ENCODE peak calls at places on chromosome 22, in nine cellular contexts. V, Y, S, U, P, L, K, W and Q are unnamed samples.

GRCh38 chr22:39616781-39617180 is 46.2 kb downstream of the CACNA1I start:
- DNase-seq in V (no peak), Y (no peak), S (no peak), U (no peak), P (no peak), L (no peak), K (no peak), W (no peak), Q (no peak)

GRCh38 chr22:47375621-47376321 is 613.3 kb downstream of the TBC1D22A start:
- DNase-seq in V (no peak), Y (no peak), S (no peak), U (no peak), P (no peak), L (no peak), K (no peak), W (no peak), Q (no peak)

GRCh38 chr22:49086606-49087157 is 741.0 kb downstream of the BRD1 start:
- DNase-seq in V (no peak), Y (no peak), S (no peak), U (no peak), P (no peak), L (no peak), K (no peak), W (no peak), Q (no peak)

GRCh38 chr22:41565403-41566054 is 4.7 kb downstream of the CSDC2 start:
- DNase-seq in V (no peak), Y (no peak), S (peak), U (peak), P (no peak), L (peak), K (peak), W (peak), Q (no peak)

GRCh38 chr22:33354928-33355327 is 296.7 kb upstream of the SYN3 start:
- DNase-seq in V (no peak), Y (no peak), S (peak), U (peak), P (no peak), L (no peak), K (no peak), W (no peak), Q (no peak)

GRCh38 chr22:45441158-45441557 is 27.7 kb downstream of the RIBC2 start:
- DNase-seq in V (peak), Y (peak), S (peak), U (peak), P (peak), L (peak), K (peak), W (peak), Q (peak)

GRCh38 chr22:29945435-29945834 is 62.5 kb downstream of the MTMR3 start:
- DNase-seq in V (no peak), Y (no peak), S (no peak), U (no peak), P (no peak), L (no peak), K (no peak), W (no peak), Q (no peak)

GRCh38 chr22:20811971-20812660 is 38.2 kb downstream of the SERPIND1 start:
- DNase-seq in V (no peak), Y (no peak), S (no peak), U (no peak), P (no peak), L (no peak), K (no peak), W (no peak), Q (no peak)

GRCh38 chr22:23072911-23073491 is 2.7 kb downstream of the GNAZ start:
- DNase-seq in V (no peak), Y (no peak), S (peak), U (no peak), P (no peak), L (no peak), K (peak), W (no peak), Q (no peak)

GRCh38 chr22:46637711-46638600 is 17.8 kb downstream of the GRAMD4 start:
- DNase-seq in V (no peak), Y (no peak), S (no peak), U (no peak), P (no peak), L (no peak), K (no peak), W (no peak), Q (no peak)

GRCh38 chr22:31093956-31094622 is 13.0 kb downstream of the SMTN start:
- DNase-seq in V (no peak), Y (peak), S (no peak), U (no peak), P (no peak), L (no peak), K (no peak), W (no peak), Q (no peak)

GRCh38 chr22:25747245-25747944 is 5.4 kb downstream of the MYO18B start:
- DNase-seq in V (no peak), Y (peak), S (peak), U (peak), P (no peak), L (peak), K (peak), W (peak), Q (no peak)

GRCh38 chr22:46089426-46090041 is 60.8 kb upstream of the PPARA start:
- DNase-seq in V (no peak), Y (no peak), S (no peak), U (no peak), P (no peak), L (no peak), K (peak), W (no peak), Q (no peak)

GRCh38 chr22:26023104-26023775 is 146.0 kb upstream of the SEZ6L start:
- DNase-seq in V (no peak), Y (no peak), S (no peak), U (no peak), P (no peak), L (no peak), K (no peak), W (no peak), Q (no peak)

GRCh38 chr22:46574993-46575914 is 37.8 kb upstream of the CELSR1 start:
- DNase-seq in V (peak), Y (peak), S (no peak), U (no peak), P (no peak), L (peak), K (peak), W (peak), Q (peak)

GRCh38 chr22:23383491-23384450 is 196.3 kb downstream of the IGLL1 start:
- DNase-seq in V (peak), Y (peak), S (no peak), U (no peak), P (no peak), L (no peak), K (no peak), W (no peak), Q (no peak)

GRCh38 chr22:20108757-20109230 is 7.1 kb upstream of the RANBP1 start:
- DNase-seq in V (no peak), Y (no peak), S (no peak), U (no peak), P (no peak), L (no peak), K (no peak), W (no peak), Q (no peak)

GRCh38 chr22:42946551-42947198 is 68.3 kb downstream of the PACSIN2 start:
- DNase-seq in V (no peak), Y (no peak), S (no peak), U (no peak), P (no peak), L (peak), K (no peak), W (no peak), Q (no peak)

GRCh38 chr22:43017525-43018290 is 2.8 kb upstream of the PACSIN2 start:
- DNase-seq in V (no peak), Y (no peak), S (no peak), U (no peak), P (no peak), L (no peak), K (no peak), W (no peak), Q (no peak)

GRCh38 chr22:38315801-38316339 is 1.4 kb downstream of the CSNK1E start:
- DNase-seq in V (no peak), Y (no peak), S (no peak), U (no peak), P (peak), L (no peak), K (no peak), W (no peak), Q (peak)

GRCh38 chr22:32958021-32958420 is 100.2 kb downstream of the SYN3 start:
- DNase-seq in V (peak), Y (peak), S (no peak), U (no peak), P (no peak), L (no peak), K (no peak), W (no peak), Q (no peak)

GRCh38 chr22:39417641-39418040 is 18.1 kb downstream of the TAB1 start:
- DNase-seq in V (no peak), Y (no peak), S (no peak), U (no peak), P (no peak), L (no peak), K (no peak), W (no peak), Q (no peak)

GRCh38 chr22:25212337-25212736 is 7.1 kb upstream of the CRYBB2 start:
- DNase-seq in V (no peak), Y (no peak), S (no peak), U (no peak), P (no peak), L (no peak), K (no peak), W (no peak), Q (no peak)

GRCh38 chr22:31790240-31790639 is 36.4 kb downstream of the DEPDC5 start:
- DNase-seq in V (no peak), Y (no peak), S (no peak), U (no peak), P (peak), L (no peak), K (no peak), W (no peak), Q (no peak)

GRCh38 chr22:30202531-30203006 is 44.0 kb downstream of the LIF start:
- DNase-seq in V (peak), Y (no peak), S (peak), U (peak), P (no peak), L (peak), K (no peak), W (no peak), Q (no peak)

GRCh38 chr22:18136563-18137320 is 13.2 kb upstream of the USP18 start:
- DNase-seq in V (no peak), Y (no peak), S (no peak), U (no peak), P (no peak), L (no peak), K (no peak), W (no peak), Q (no peak)

GRCh38 chr22:44933829-44934735 is 75.7 kb downstream of the PHF21B start:
- DNase-seq in V (no peak), Y (no peak), S (no peak), U (no peak), P (no peak), L (no peak), K (no peak), W (no peak), Q (no peak)

GRCh38 chr22:40541300-40541699 is 95.2 kb downstream of the MRTFA start:
- DNase-seq in V (no peak), Y (no peak), S (no peak), U (no peak), P (no peak), L (no peak), K (peak), W (no peak), Q (no peak)

GRCh38 chr22:31377609-31378008 is 21.8 kb upstream of the DRG1 start:
- DNase-seq in V (no peak), Y (no peak), S (no peak), U (no peak), P (no peak), L (no peak), K (no peak), W (no peak), Q (no peak)

GRCh38 chr22:19871023-19871844 is 16.6 kb upstream of the GNB1L start:
- DNase-seq in V (no peak), Y (no peak), S (no peak), U (no peak), P (no peak), L (no peak), K (no peak), W (no peak), Q (no peak)

GRCh38 chr22:47839586-47840245 is 1077.3 kb downstream of the TBC1D22A start:
- DNase-seq in V (no peak), Y (no peak), S (no peak), U (no peak), P (no peak), L (no peak), K (no peak), W (no peak), Q (no peak)

GRCh38 chr22:23774922-23775436 is 2.3 kb downstream of the MMP11 start:
- DNase-seq in V (peak), Y (no peak), S (peak), U (peak), P (no peak), L (no peak), K (no peak), W (peak), Q (no peak)

GRCh38 chr22:25202290-25202921 is 2.7 kb downstream of the CRYBB3 start:
- DNase-seq in V (peak), Y (peak), S (peak), U (peak), P (peak), L (peak), K (peak), W (peak), Q (peak)

GRCh38 chr22:43384863-43385262 is 27.0 kb upstream of the MPPED1 start:
- DNase-seq in V (no peak), Y (no peak), S (no peak), U (no peak), P (no peak), L (no peak), K (no peak), W (no peak), Q (no peak)

GRCh38 chr22:40218152-40218551 is 40.4 kb downstream of the TNRC6B start:
- DNase-seq in V (no peak), Y (no peak), S (no peak), U (no peak), P (no peak), L (no peak), K (no peak), W (no peak), Q (no peak)

GRCh38 chr22:24952837-24953293 is 349 bp downstream of the KIAA1671 start:
- DNase-seq in V (peak), Y (peak), S (peak), U (peak), P (no peak), L (peak), K (peak), W (peak), Q (no peak)

GRCh38 chr22:43854151-43854785 is 8.0 kb downstream of the SULT4A1 start:
- DNase-seq in V (no peak), Y (no peak), S (no peak), U (no peak), P (no peak), L (no peak), K (no peak), W (no peak), Q (no peak)

GRCh38 chr22:46769191-46769675 is 6.8 kb downstream of the TBC1D22A start:
- DNase-seq in V (no peak), Y (no peak), S (no peak), U (no peak), P (peak), L (no peak), K (no peak), W (no peak), Q (no peak)

GRCh38 chr22:37313376-37314314 is 31.3 kb downstream of the CYTH4 start:
- DNase-seq in V (no peak), Y (no peak), S (no peak), U (peak), P (no peak), L (no peak), K (no peak), W (no peak), Q (no peak)
- TF ChIP-seq CTCF in V (no peak), Y (no peak), S (no peak), U (no peak), P (no peak), L (no peak), K (no peak), W (no peak), Q (no peak)

DNA sequence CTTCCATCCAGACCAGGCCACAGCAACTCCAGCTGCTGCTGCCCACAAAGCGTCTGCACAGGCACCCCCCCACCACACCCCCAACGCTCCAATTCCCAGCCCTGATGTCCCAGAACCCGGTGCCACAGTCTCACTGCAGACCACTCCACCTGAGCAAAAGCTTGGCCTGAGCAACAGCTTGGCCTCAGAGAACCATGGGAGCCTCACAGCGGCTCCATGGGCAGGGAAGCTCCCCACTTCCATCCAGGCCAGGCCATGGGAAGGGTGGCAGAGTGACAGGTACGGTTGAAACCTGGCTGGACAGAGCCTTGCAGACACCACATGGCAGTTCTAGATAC is 13.2 kb downstream of the PLXNB2 start:
- DNase-seq in V (no peak), Y (no peak), S (no peak), U (no peak), P (no peak), L (no peak), K (no peak), W (no peak), Q (no peak)
- H3K4me3 ChIP-seq in V (no peak), Y (no peak), S (no peak), U (no peak), P (peak), L (peak), K (no peak), W (no peak), Q (no peak)

GRCh38 chr22:35266277-35266676 is 9.0 kb downstream of the HMGXB4 start:
- DNase-seq in V (no peak), Y (no peak), S (no peak), U (no peak), P (no peak), L (peak), K (no peak), W (no peak), Q (no peak)
- H3K4me2 ChIP-seq in V (no peak), Y (no peak), S (no peak), U (no peak), P (no peak), L (no peak), K (no peak), W (no peak), Q (no peak)

GRCh38 chr22:27397948-27398330 is 403.6 kb downstream of the MN1 start:
- DNase-seq in V (no peak), Y (no peak), S (no peak), U (peak), P (no peak), L (no peak), K (no peak), W (no peak), Q (no peak)
- TF ChIP-seq CTCF in V (no peak), Y (no peak), S (no peak), U (no peak), P (no peak), L (no peak), K (no peak), W (no peak), Q (no peak)

DNA sequence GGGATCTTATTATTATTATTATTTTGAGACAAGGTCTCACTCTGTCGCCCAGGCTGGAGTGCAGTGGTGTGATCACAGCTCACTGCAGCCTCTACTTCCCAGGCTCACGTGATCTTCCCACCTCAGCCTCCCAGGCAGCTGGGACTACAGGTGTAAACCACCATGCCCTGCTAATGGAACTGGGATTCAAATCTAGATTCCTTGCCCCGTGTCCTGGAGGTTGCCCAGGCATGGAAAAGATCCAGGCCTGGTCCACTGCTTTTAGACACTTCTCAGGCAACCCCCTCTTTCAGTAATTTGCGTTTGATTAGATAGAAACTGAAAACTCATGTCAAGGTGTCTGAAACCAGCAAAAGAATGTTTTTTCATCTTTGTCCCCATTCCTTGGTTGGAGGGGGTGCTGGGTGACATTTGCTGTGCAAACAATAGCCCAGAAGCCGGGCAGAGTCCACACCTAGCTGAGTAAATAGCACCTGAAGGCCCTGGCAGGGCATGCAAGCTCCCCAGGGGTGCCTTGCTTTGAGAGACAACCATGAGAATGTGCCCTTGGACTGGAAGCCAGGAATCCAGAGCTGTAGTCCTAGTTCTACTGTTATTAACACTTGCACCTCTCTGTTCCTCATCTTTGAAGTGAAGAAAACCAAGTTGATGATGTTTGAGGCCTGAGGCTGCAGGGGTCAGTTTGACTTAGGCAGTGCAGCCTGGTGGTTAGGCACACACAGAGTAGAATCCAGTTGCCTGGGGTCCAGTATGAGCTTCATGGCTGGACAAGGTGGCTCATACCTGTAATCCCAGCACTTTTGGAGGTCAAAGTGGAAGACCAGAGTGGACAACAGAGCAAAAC is 19.1 kb upstream of the XBP1 start:
- DNase-seq in V (no peak), Y (no peak), S (no peak), U (no peak), P (peak), L (peak), K (no peak), W (peak), Q (peak)
- H3K4me3 ChIP-seq in V (no peak), Y (no peak), S (no peak), U (no peak), P (no peak), L (peak), K (no peak), W (no peak), Q (peak)